ENCODE peak calls at places on chromosome 22, in ten cellular contexts. One of them, this sample, is unnamed.

GRCh38 chr22:41910599-41911291 is 4.1 kb downstream of the SHISA8 start:
- DNase-seq in tibial nerve: no peak
- DNase-seq in GM23248: peak; percentile 67
- DNase-seq in right atrium auricular region: no peak
- DNase-seq in uterus: no peak
- DNase-seq in lower lobe of right lung: no peak
- DNase-seq in fibroblast of lung: peak; percentile 10
- DNase-seq in PC-3: peak; percentile 9
- DNase-seq in right cardiac atrium: peak; percentile 84
- DNase-seq in aorta: no peak
- DNase-seq in this sample: no peak

GRCh38 chr22:35258144-35258988 is 1.1 kb downstream of the HMGXB4 start:
- DNase-seq in tibial nerve: peak; percentile 6
- DNase-seq in GM23248: peak; percentile 48
- DNase-seq in right atrium auricular region: no peak
- DNase-seq in uterus: no peak
- DNase-seq in lower lobe of right lung: no peak
- DNase-seq in fibroblast of lung: peak; percentile 65
- DNase-seq in PC-3: peak; percentile 25
- DNase-seq in right cardiac atrium: no peak
- DNase-seq in aorta: no peak
- DNase-seq in this sample: no peak

GRCh38 chr22:33861216-33861875 is 58.9 kb downstream of the LARGE1 start:
- DNase-seq in tibial nerve: no peak
- DNase-seq in GM23248: no peak
- DNase-seq in right atrium auricular region: no peak
- DNase-seq in uterus: no peak
- DNase-seq in lower lobe of right lung: peak; percentile 71
- DNase-seq in fibroblast of lung: no peak
- DNase-seq in PC-3: no peak
- DNase-seq in right cardiac atrium: no peak
- DNase-seq in aorta: no peak
- DNase-seq in this sample: no peak

GRCh38 chr22:32476804-32477203 is 2.2 kb downstream of the FBXO7 start:
- DNase-seq in tibial nerve: no peak
- DNase-seq in GM23248: no peak
- DNase-seq in right atrium auricular region: no peak
- DNase-seq in uterus: no peak
- DNase-seq in lower lobe of right lung: no peak
- DNase-seq in fibroblast of lung: no peak
- DNase-seq in PC-3: no peak
- DNase-seq in right cardiac atrium: no peak
- DNase-seq in aorta: no peak
- DNase-seq in this sample: no peak

GRCh38 chr22:49439373-49439772 is 388.3 kb downstream of the BRD1 start:
- DNase-seq in tibial nerve: no peak
- DNase-seq in GM23248: no peak
- DNase-seq in right atrium auricular region: no peak
- DNase-seq in uterus: no peak
- DNase-seq in lower lobe of right lung: no peak
- DNase-seq in fibroblast of lung: no peak
- DNase-seq in PC-3: no peak
- DNase-seq in right cardiac atrium: no peak
- DNase-seq in aorta: no peak
- DNase-seq in this sample: no peak

GRCh38 chr22:47151490-47151889 is 389.0 kb downstream of the TBC1D22A start:
- DNase-seq in tibial nerve: no peak
- DNase-seq in GM23248: peak; percentile 49
- DNase-seq in right atrium auricular region: no peak
- DNase-seq in uterus: no peak
- DNase-seq in lower lobe of right lung: no peak
- DNase-seq in fibroblast of lung: peak; percentile 52
- DNase-seq in PC-3: peak; percentile 54
- DNase-seq in right cardiac atrium: peak; percentile 26
- DNase-seq in aorta: no peak
- DNase-seq in this sample: no peak

GRCh38 chr22:36732609-36733008 is 29.1 kb upstream of the CACNG2 start:
- DNase-seq in tibial nerve: no peak
- DNase-seq in GM23248: no peak
- DNase-seq in right atrium auricular region: no peak
- DNase-seq in uterus: no peak
- DNase-seq in lower lobe of right lung: no peak
- DNase-seq in fibroblast of lung: no peak
- DNase-seq in PC-3: no peak
- DNase-seq in right cardiac atrium: no peak
- DNase-seq in aorta: no peak
- DNase-seq in this sample: no peak

GRCh38 chr22:39306456-39307361 is 12.7 kb downstream of the RPL3 start:
- DNase-seq in tibial nerve: no peak
- DNase-seq in GM23248: no peak
- DNase-seq in right atrium auricular region: no peak
- DNase-seq in uterus: no peak
- DNase-seq in lower lobe of right lung: peak; percentile 67
- DNase-seq in fibroblast of lung: no peak
- DNase-seq in PC-3: peak; percentile 35
- DNase-seq in right cardiac atrium: peak; percentile 79
- DNase-seq in aorta: peak; percentile 71
- DNase-seq in this sample: no peak

DNA sequence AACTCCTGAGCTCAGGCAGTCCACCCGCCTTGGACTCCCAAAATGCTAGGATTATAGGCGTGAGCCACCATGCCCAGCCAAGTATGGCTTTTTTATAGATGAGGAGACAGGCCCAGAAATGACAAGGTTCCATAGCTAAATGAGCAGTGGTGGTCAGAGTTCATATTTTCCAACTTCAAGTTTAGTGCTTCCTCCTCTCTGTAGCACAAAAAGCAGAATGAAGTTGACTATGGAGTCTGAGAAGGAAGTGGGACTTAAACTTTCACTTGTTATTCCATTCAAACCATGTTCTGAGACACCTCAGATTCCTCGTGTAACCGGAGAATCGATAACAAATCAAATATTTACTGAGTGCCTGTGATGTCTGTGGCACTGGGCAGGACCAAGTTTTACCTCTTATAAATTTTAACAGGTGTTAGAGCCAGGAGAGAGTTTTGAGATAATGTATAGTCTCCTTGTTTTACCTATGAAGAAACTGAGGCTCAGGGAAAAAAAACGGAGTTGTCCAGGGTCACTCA is 3.0 kb downstream of the LIMK2 start:
- DNase-seq in tibial nerve: no peak
- DNase-seq in GM23248: no peak
- DNase-seq in right atrium auricular region: no peak
- DNase-seq in uterus: no peak
- DNase-seq in lower lobe of right lung: no peak
- DNase-seq in fibroblast of lung: no peak
- DNase-seq in PC-3: no peak
- DNase-seq in right cardiac atrium: no peak
- DNase-seq in aorta: no peak
- DNase-seq in this sample: no peak
- H3K4me1 ChIP-seq in tibial nerve: peaks cover 25% of the 10 kb centered on the region
- H3K4me1 ChIP-seq in GM23248: peaks cover 4% of the 10 kb centered on the region
- H3K4me1 ChIP-seq in right atrium auricular region: no peaks in the 10 kb centered on the region
- H3K4me1 ChIP-seq in uterus: no peaks in the 10 kb centered on the region
- H3K4me1 ChIP-seq in lower lobe of right lung: peaks cover 75% of the 10 kb centered on the region
- H3K4me1 ChIP-seq in fibroblast of lung: no peaks in the 10 kb centered on the region
- H3K4me1 ChIP-seq in PC-3: peaks cover 7% of the 10 kb centered on the region
- H3K4me1 ChIP-seq in right cardiac atrium: peaks cover 5% of the 10 kb centered on the region
- H3K4me1 ChIP-seq in aorta: no peaks in the 10 kb centered on the region
- H3K4me1 ChIP-seq in this sample: peaks cover 2% of the 10 kb centered on the region

GRCh38 chr22:43004362-43005035 is 10.4 kb downstream of the PACSIN2 start:
- DNase-seq in tibial nerve: no peak
- DNase-seq in GM23248: peak; percentile 79
- DNase-seq in right atrium auricular region: no peak
- DNase-seq in uterus: no peak
- DNase-seq in lower lobe of right lung: peak; percentile 59
- DNase-seq in fibroblast of lung: peak; percentile 81
- DNase-seq in PC-3: no peak
- DNase-seq in right cardiac atrium: no peak
- DNase-seq in aorta: no peak
- DNase-seq in this sample: no peak

GRCh38 chr22:43000441-43001175 is 14.3 kb downstream of the PACSIN2 start:
- DNase-seq in tibial nerve: no peak
- DNase-seq in GM23248: peak; percentile 71
- DNase-seq in right atrium auricular region: no peak
- DNase-seq in uterus: no peak
- DNase-seq in lower lobe of right lung: peak; percentile 38
- DNase-seq in fibroblast of lung: peak; percentile 80
- DNase-seq in PC-3: peak; percentile 17
- DNase-seq in right cardiac atrium: no peak
- DNase-seq in aorta: no peak
- DNase-seq in this sample: no peak

GRCh38 chr22:43005106-43005505 is 9.8 kb downstream of the PACSIN2 start:
- DNase-seq in tibial nerve: no peak
- DNase-seq in GM23248: peak; percentile 52
- DNase-seq in right atrium auricular region: no peak
- DNase-seq in uterus: no peak
- DNase-seq in lower lobe of right lung: peak; percentile 9
- DNase-seq in fibroblast of lung: no peak
- DNase-seq in PC-3: no peak
- DNase-seq in right cardiac atrium: no peak
- DNase-seq in aorta: no peak
- DNase-seq in this sample: no peak

GRCh38 chr22:43002198-43002577 is 12.8 kb downstream of the PACSIN2 start:
- DNase-seq in tibial nerve: no peak
- DNase-seq in GM23248: peak; percentile 88
- DNase-seq in right atrium auricular region: no peak
- DNase-seq in uterus: no peak
- DNase-seq in lower lobe of right lung: no peak
- DNase-seq in fibroblast of lung: peak; percentile 94
- DNase-seq in PC-3: peak; percentile 74
- DNase-seq in right cardiac atrium: no peak
- DNase-seq in aorta: no peak
- DNase-seq in this sample: no peak

DNA sequence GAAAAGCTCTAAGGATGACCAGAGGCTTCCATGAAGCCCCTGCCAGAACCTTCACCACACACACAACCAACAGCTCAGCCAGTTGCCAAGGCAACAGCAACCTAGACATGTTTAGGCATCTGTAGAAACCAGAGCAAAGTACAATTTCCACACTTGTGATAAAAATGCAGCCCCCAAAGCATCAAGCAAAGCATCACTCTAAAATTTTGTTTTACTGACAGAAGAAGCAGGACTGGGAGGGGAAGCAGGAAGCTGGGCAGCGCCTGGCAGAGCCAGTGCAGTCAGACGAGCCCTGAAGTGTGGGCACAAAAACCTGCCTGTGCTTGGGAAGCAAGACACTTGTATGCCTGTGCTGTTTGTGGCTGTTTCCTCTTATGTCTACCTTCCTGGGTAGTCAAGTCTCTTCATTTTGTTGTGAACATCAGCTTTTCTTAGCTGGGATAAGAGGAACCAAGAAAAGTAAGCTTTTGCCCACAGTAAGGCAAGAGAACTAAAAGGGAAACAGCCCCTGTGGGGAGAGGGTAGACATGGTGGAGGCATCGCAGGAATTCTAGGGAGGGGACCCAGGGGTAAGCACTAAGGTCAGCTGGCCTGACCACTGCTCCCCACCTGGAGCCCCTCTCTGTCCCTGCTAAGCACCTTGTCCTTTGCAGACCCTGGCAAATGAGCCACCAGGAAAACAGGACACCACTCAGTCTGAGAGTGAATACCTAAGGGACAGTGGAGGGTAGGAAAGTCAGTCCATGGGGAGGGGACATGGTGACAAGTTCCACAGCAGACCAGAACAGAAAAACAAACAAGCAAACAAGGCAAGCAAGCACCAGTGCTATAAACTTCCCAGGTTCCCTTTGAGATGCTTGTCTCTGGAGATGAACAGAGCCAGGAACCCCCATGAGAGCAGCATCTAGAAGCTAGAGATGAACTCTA is 13.4 kb downstream of the PACSIN2 start:
- DNase-seq in tibial nerve: no peak
- DNase-seq in GM23248: peak; percentile 68
- DNase-seq in right atrium auricular region: no peak
- DNase-seq in uterus: no peak
- DNase-seq in lower lobe of right lung: peak; percentile 67
- DNase-seq in fibroblast of lung: peak; percentile 76
- DNase-seq in PC-3: no peak
- DNase-seq in right cardiac atrium: no peak
- DNase-seq in aorta: no peak
- DNase-seq in this sample: no peak
- H3K27ac ChIP-seq in tibial nerve: peak overlapping the region; percentile 5
- H3K27ac ChIP-seq in GM23248: peak overlapping the region; percentile 90
- H3K27ac ChIP-seq in right atrium auricular region: peak overlapping the region; percentile 47
- H3K27ac ChIP-seq in uterus: peak overlapping the region; percentile 18
- H3K27ac ChIP-seq in lower lobe of right lung: peak overlapping the region; percentile 59
- H3K27ac ChIP-seq in fibroblast of lung: peak overlapping the region; percentile 82
- H3K27ac ChIP-seq in PC-3: peak overlapping the region; percentile 67
- H3K27ac ChIP-seq in right cardiac atrium: peak overlapping the region; percentile 43
- H3K27ac ChIP-seq in aorta: peak overlapping the region; percentile 57
- H3K27ac ChIP-seq in this sample: no peak overlapping the region

GRCh38 chr22:45007946-45008852 is 1.6 kb downstream of the PHF21B start:
- DNase-seq in tibial nerve: no peak
- DNase-seq in GM23248: peak; percentile 18
- DNase-seq in right atrium auricular region: no peak
- DNase-seq in uterus: no peak
- DNase-seq in lower lobe of right lung: no peak
- DNase-seq in fibroblast of lung: peak; percentile 15
- DNase-seq in PC-3: no peak
- DNase-seq in right cardiac atrium: no peak
- DNase-seq in aorta: no peak
- DNase-seq in this sample: no peak

GRCh38 chr22:45010532-45010900 is 711 bp upstream of the PHF21B start:
- DNase-seq in tibial nerve: no peak
- DNase-seq in GM23248: no peak
- DNase-seq in right atrium auricular region: no peak
- DNase-seq in uterus: no peak
- DNase-seq in lower lobe of right lung: peak; percentile 25
- DNase-seq in fibroblast of lung: no peak
- DNase-seq in PC-3: no peak
- DNase-seq in right cardiac atrium: no peak
- DNase-seq in aorta: no peak
- DNase-seq in this sample: no peak

GRCh38 chr22:45007247-45007945 is 2.4 kb downstream of the PHF21B start:
- DNase-seq in tibial nerve: no peak
- DNase-seq in GM23248: peak; percentile 43
- DNase-seq in right atrium auricular region: no peak
- DNase-seq in uterus: peak; percentile 50
- DNase-seq in lower lobe of right lung: no peak
- DNase-seq in fibroblast of lung: peak; percentile 55
- DNase-seq in PC-3: no peak
- DNase-seq in right cardiac atrium: peak; percentile 80
- DNase-seq in aorta: no peak
- DNase-seq in this sample: no peak

GRCh38 chr22:45009881-45010531 is at the start of gene PHF21B:
- DNase-seq in tibial nerve: no peak
- DNase-seq in GM23248: peak; percentile 38
- DNase-seq in right atrium auricular region: no peak
- DNase-seq in uterus: peak; percentile 71
- DNase-seq in lower lobe of right lung: no peak
- DNase-seq in fibroblast of lung: peak; percentile 40
- DNase-seq in PC-3: no peak
- DNase-seq in right cardiac atrium: peak; percentile 88
- DNase-seq in aorta: no peak
- DNase-seq in this sample: no peak

GRCh38 chr22:45008853-45009751 is 703 bp downstream of the PHF21B start:
- DNase-seq in tibial nerve: no peak
- DNase-seq in GM23248: peak; percentile 32
- DNase-seq in right atrium auricular region: no peak
- DNase-seq in uterus: no peak
- DNase-seq in lower lobe of right lung: no peak
- DNase-seq in fibroblast of lung: no peak
- DNase-seq in PC-3: no peak
- DNase-seq in right cardiac atrium: no peak
- DNase-seq in aorta: no peak
- DNase-seq in this sample: no peak
- H3K4me3 ChIP-seq in tibial nerve: peak overlapping the region; percentile 33
- H3K4me3 ChIP-seq in GM23248: peak overlapping the region; percentile 37
- H3K4me3 ChIP-seq in right atrium auricular region: peak overlapping the region; percentile 68
- H3K4me3 ChIP-seq in uterus: peak overlapping the region; percentile 59
- H3K4me3 ChIP-seq in lower lobe of right lung: peak overlapping the region; percentile 39
- H3K4me3 ChIP-seq in fibroblast of lung: peak overlapping the region; percentile 20
- H3K4me3 ChIP-seq in PC-3: peak overlapping the region; percentile 42
- H3K4me3 ChIP-seq in right cardiac atrium: peak overlapping the region; percentile 90
- H3K4me3 ChIP-seq in aorta: peak overlapping the region; percentile 76
- H3K4me3 ChIP-seq in this sample: peak overlapping the region; percentile 84

GRCh38 chr22:44711701-44712100 is 9.7 kb downstream of the PRR5 start:
- DNase-seq in tibial nerve: no peak
- DNase-seq in GM23248: no peak
- DNase-seq in right atrium auricular region: no peak
- DNase-seq in uterus: no peak
- DNase-seq in lower lobe of right lung: no peak
- DNase-seq in fibroblast of lung: no peak
- DNase-seq in PC-3: no peak
- DNase-seq in right cardiac atrium: peak; percentile 26
- DNase-seq in aorta: no peak
- DNase-seq in this sample: no peak
- H3K4me1 ChIP-seq in tibial nerve: no peaks in the 10 kb centered on the region
- H3K4me1 ChIP-seq in GM23248: peaks cover 10% of the 10 kb centered on the region
- H3K4me1 ChIP-seq in right atrium auricular region: no peaks in the 10 kb centered on the region
- H3K4me1 ChIP-seq in uterus: no peaks in the 10 kb centered on the region
- H3K4me1 ChIP-seq in lower lobe of right lung: peaks cover 10% of the 10 kb centered on the region
- H3K4me1 ChIP-seq in fibroblast of lung: no peaks in the 10 kb centered on the region
- H3K4me1 ChIP-seq in PC-3: peaks cover 9% of the 10 kb centered on the region
- H3K4me1 ChIP-seq in right cardiac atrium: peaks cover 2% of the 10 kb centered on the region
- H3K4me1 ChIP-seq in aorta: no peaks in the 10 kb centered on the region
- H3K4me1 ChIP-seq in this sample: no peaks in the 10 kb centered on the region

This sample was measured in iPS DF 6.9.